ENCODE peak calls at places on chromosome 1, in nine cellular contexts. E is adrenal gland, X is thyroid gland, L is esophagus squamous epithelium, U is IMR-90, R is endothelial cell of umbilical vein, N is Peyer's patch, C is prostate gland, Y is transverse colon. Z is an unnamed sample.

GRCh38 chr1:216064643-216065042 is 358.6 kb downstream of the USH2A start:
- DNase-seq in E (no peak), X (no peak), L (no peak), U (peak; percentile 66), R (no peak), N (no peak), C (no peak), Y (no peak), Z (no peak)

GRCh38 chr1:35085421-35085820 is 6.2 kb downstream of the ZMYM1 start:
- DNase-seq in E (no peak), X (no peak), L (no peak), U (no peak), R (peak; percentile 34), N (no peak), C (peak; percentile 34), Y (no peak), Z (no peak)

GRCh38 chr1:214354440-214355148 is 73.6 kb downstream of the SMYD2 start:
- DNase-seq in E (no peak), X (no peak), L (no peak), U (peak; percentile 77), R (no peak), N (no peak), C (no peak), Y (no peak), Z (no peak)

GRCh38 chr1:30986755-30987154 is 78.2 kb upstream of the SDC3 start:
- DNase-seq in E (no peak), X (no peak), L (no peak), U (no peak), R (no peak), N (no peak), C (no peak), Y (no peak), Z (no peak)

GRCh38 chr1:113021430-113022085 is 51.4 kb upstream of the LRIG2 start:
- DNase-seq in E (no peak), X (no peak), L (no peak), U (no peak), R (no peak), N (no peak), C (peak; percentile 74), Y (no peak), Z (no peak)

GRCh38 chr1:28302247-28302646 is 26.6 kb upstream of the MED18 start:
- DNase-seq in E (no peak), X (no peak), L (no peak), U (no peak), R (no peak), N (no peak), C (no peak), Y (no peak), Z (no peak)

GRCh38 chr1:161159915-161160248 is 582 bp downstream of the USP21 start:
- DNase-seq in E (no peak), X (no peak), L (no peak), U (no peak), R (no peak), N (no peak), C (no peak), Y (no peak), Z (no peak)

GRCh38 chr1:193211539-193211938 is 25.1 kb upstream of the B3GALT2 start:
- DNase-seq in E (no peak), X (no peak), L (no peak), U (peak; percentile 93), R (peak; percentile 11), N (no peak), C (no peak), Y (no peak), Z (no peak)

GRCh38 chr1:27570383-27570755 is 33.6 kb downstream of the AHDC1 start:
- DNase-seq in E (no peak), X (peak; percentile 66), L (no peak), U (no peak), R (no peak), N (no peak), C (no peak), Y (no peak), Z (no peak)

GRCh38 chr1:167984886-167985489 is 48.1 kb upstream of the MPC2 start:
- DNase-seq in E (no peak), X (no peak), L (no peak), U (no peak), R (no peak), N (no peak), C (no peak), Y (no peak), Z (no peak)

GRCh38 chr1:181972256-181972655 is 89.3 kb downstream of the ZNF648 start:
- DNase-seq in E (no peak), X (no peak), L (no peak), U (no peak), R (no peak), N (no peak), C (no peak), Y (no peak), Z (no peak)

GRCh38 chr1:112998592-112999235 is 42.7 kb upstream of the SLC16A1 start:
- DNase-seq in E (peak; percentile 50), X (peak; percentile 69), L (no peak), U (peak; percentile 71), R (peak; percentile 82), N (no peak), C (no peak), Y (no peak), Z (no peak)

GRCh38 chr1:174984952-174985351 is 14.8 kb upstream of the CACYBP start:
- DNase-seq in E (no peak), X (no peak), L (no peak), U (no peak), R (no peak), N (no peak), C (no peak), Y (no peak), Z (no peak)

GRCh38 chr1:153490272-153491051 is 30.0 kb upstream of the S100A7 start:
- DNase-seq in E (peak; percentile 92), X (peak; percentile 10), L (peak; percentile 14), U (peak; percentile 97), R (no peak), N (peak; percentile 78), C (peak; percentile 90), Y (peak; percentile 69), Z (no peak)

GRCh38 chr1:19262047-19262446 is 10.4 kb downstream of the MRTO4 start:
- DNase-seq in E (no peak), X (no peak), L (no peak), U (no peak), R (no peak), N (no peak), C (no peak), Y (no peak), Z (no peak)

GRCh38 chr1:19258353-19258752 is 6.7 kb downstream of the MRTO4 start:
- DNase-seq in E (no peak), X (no peak), L (no peak), U (no peak), R (no peak), N (no peak), C (no peak), Y (no peak), Z (no peak)

GRCh38 chr1:19262728-19263127 is 11.1 kb downstream of the MRTO4 start:
- DNase-seq in E (no peak), X (no peak), L (no peak), U (no peak), R (no peak), N (no peak), C (no peak), Y (no peak), Z (no peak)

GRCh38 chr1:19257178-19257914 is 5.7 kb downstream of the MRTO4 start:
- DNase-seq in E (peak; percentile 68), X (no peak), L (no peak), U (no peak), R (no peak), N (no peak), C (no peak), Y (no peak), Z (no peak)

DNA sequence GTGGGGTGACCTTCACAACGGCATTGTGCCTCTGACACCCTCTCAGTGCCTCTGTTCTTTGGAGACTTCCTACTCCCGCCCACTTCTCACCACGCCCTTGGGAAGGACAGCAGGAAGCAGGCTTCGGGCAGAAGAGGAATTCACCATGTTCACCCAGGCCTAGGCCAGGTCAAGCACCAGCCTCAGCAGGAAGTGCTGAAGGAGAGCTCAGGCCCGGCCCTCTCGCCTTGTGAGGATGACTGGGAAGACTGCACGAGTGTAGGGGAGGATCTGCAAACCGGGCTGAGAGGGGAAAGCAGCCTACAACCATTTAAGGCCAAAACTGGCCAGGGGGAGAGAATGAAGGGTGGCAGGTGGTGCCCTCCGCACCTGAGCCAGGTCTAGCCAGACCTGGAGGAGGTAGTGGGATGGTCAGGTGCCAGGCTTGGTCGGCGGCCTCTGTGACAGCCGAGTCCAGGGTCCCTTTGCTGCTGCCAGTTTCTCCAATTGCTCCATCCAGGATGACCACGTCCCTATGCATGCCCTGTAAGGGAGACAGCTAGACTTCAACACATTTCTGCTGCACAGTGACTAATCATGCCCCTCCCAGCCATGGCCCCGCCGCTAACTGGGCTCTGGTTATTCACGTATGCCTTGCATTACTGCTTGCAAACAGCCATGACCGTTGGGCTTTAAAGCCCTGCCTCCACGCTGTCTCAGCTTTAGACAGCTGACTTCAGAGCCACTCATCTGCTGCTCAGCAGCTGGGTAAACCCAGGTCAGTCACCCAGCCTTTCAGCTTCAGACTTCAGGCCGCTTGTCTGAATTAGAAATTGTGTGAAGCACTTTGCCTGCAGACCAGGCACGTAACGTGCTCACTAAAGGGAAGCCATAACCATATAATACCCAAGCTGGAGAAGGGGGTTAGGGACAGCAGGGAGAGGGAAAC is 8.9 kb downstream of the MRTO4 start:
- DNase-seq in E (no peak), X (no peak), L (no peak), U (peak; percentile 94), R (no peak), N (no peak), C (no peak), Y (peak; percentile 29), Z (no peak)
- TF ChIP-seq POLR2A in E (no peak), X (no peak), L (no peak), U (no peak), R (no peak), N (no peak), C (no peak), Y (no peak), Z (no peak)

DNA sequence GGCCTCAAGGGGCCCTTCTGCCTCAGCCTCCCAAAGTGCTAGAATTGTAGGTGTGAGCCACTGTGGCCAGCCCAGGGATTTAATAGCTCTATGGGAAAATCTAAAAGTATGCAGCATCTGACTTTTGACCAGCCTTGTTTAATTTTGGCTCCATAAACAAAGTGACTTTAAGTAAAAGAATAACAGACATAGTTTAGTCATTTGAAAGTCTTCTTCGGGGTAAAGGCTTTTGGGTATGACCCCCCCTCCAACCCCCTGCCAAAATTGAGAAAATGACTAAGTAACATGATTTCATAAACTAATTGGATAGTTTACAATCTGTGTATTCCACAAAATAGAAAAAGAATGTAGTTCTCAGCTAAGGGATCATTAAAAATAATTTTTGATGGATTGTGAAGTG is 17.0 kb downstream of the GPBP1L1 start:
- DNase-seq in E (no peak), X (no peak), L (no peak), U (peak; percentile 67), R (no peak), N (no peak), C (no peak), Y (no peak), Z (no peak)
- H3K4me1 ChIP-seq in E (peaks cover 38% of the 10 kb centered on the region), X (peaks cover 60% of the 10 kb centered on the region), L (peaks cover 61% of the 10 kb centered on the region), U (peaks cover 6% of the 10 kb centered on the region), R (peaks cover 9% of the 10 kb centered on the region), N (no peaks in the 10 kb centered on the region), C (no peaks in the 10 kb centered on the region), Y (peaks cover 16% of the 10 kb centered on the region), Z (peaks cover 73% of the 10 kb centered on the region)

GRCh38 chr1:85583355-85584263 is 3.0 kb downstream of the CCN1 start:
- DNase-seq in E (no peak), X (no peak), L (no peak), U (peak; percentile 67), R (peak; percentile 50), N (no peak), C (no peak), Y (no peak), Z (no peak)
- TF ChIP-seq POLR2A in E (no peak), X (no peak), L (no peak), U (no peak), R (no peak), N (no peak), C (no peak), Y (no peak), Z (no peak)

GRCh38 chr1:234505774-234506114 is 26.8 kb upstream of the TARBP1 start:
- DNase-seq in E (no peak), X (no peak), L (no peak), U (peak; percentile 84), R (no peak), N (no peak), C (no peak), Y (no peak), Z (no peak)
- H3K4me1 ChIP-seq in E (no peaks in the 10 kb centered on the region), X (peaks cover 33% of the 10 kb centered on the region), L (peaks cover 26% of the 10 kb centered on the region), U (peaks cover 21% of the 10 kb centered on the region), R (no peaks in the 10 kb centered on the region), N (no peaks in the 10 kb centered on the region), C (no peaks in the 10 kb centered on the region), Y (no peaks in the 10 kb centered on the region), Z (peaks cover 7% of the 10 kb centered on the region)

Z was measured in vagina.